ENCODE peak calls at places on chromosome 9, in six cellular contexts. O is neural progenitor cell; E is testis; W is NCI-H510A treated with DMSO at 0.1 percent for 48 hours; L is IMR-90; H is activated CD8-positive, alpha-beta memory T cell treated with anti-CD3 and anti-CD28 coated beads, Interleukin-2, amount 50 U/mL, for 48 hours. J is an unnamed sample.

GRCh38 chr9:755454-756381 is 85.8 kb upstream of the DMRT1 start:
- DNase-seq in O (no peak), E (no peak), W (no peak), L (peak; percentile 92), H (no peak), J (peak; percentile 86)

GRCh38 chr9:130845901-130846381 is 10.9 kb downstream of the ABL1 start:
- DNase-seq in O (peak; percentile 38), E (no peak), W (no peak), L (peak; percentile 93), H (no peak), J (peak; percentile 92)

GRCh38 chr9:121820286-121821005 is 169.0 kb downstream of the DAB2IP start:
- DNase-seq in O (no peak), E (no peak), W (no peak), L (no peak), H (no peak), J (no peak)

GRCh38 chr9:127417130-127418036 is 6.8 kb upstream of the ZNF79 start:
- DNase-seq in O (no peak), E (no peak), W (no peak), L (peak; percentile 78), H (no peak), J (peak; percentile 49)

GRCh38 chr9:91162784-91163440 is 198.8 kb downstream of the AUH start:
- DNase-seq in O (no peak), E (peak; percentile 36), W (peak; percentile 17), L (no peak), H (peak; percentile 88), J (peak; percentile 47)

GRCh38 chr9:114300846-114301797 is 21.8 kb upstream of the ORM1 start:
- DNase-seq in O (no peak), E (peak; percentile 2), W (no peak), L (no peak), H (peak; percentile 30), J (no peak)

GRCh38 chr9:91126761-91127420 is 234.8 kb downstream of the AUH start:
- DNase-seq in O (no peak), E (no peak), W (no peak), L (peak; percentile 95), H (no peak), J (peak; percentile 95)

GRCh38 chr9:33155393-33155792 is 11.7 kb downstream of the B4GALT1 start:
- DNase-seq in O (no peak), E (no peak), W (no peak), L (no peak), H (peak; percentile 33), J (no peak)

GRCh38 chr9:127333326-127334064 is 63.5 kb upstream of the SLC2A8 start:
- DNase-seq in O (no peak), E (peak; percentile 41), W (no peak), L (no peak), H (no peak), J (peak; percentile 33)

GRCh38 chr9:132548971-132549649 is 33.3 kb upstream of the BARHL1 start:
- DNase-seq in O (no peak), E (no peak), W (no peak), L (no peak), H (no peak), J (no peak)

GRCh38 chr9:35789541-35789940 is 1.9 kb upstream of the NPR2 start:
- DNase-seq in O (no peak), E (no peak), W (peak; percentile 8), L (no peak), H (no peak), J (no peak)

GRCh38 chr9:94085062-94085639 is 887 bp downstream of the PTPDC1 start:
- DNase-seq in O (no peak), E (peak; percentile 54), W (peak; percentile 41), L (peak; percentile 68), H (no peak), J (peak; percentile 82)

GRCh38 chr9:130142635-130143034 is 29.6 kb upstream of the NCS1 start:
- DNase-seq in O (peak; percentile 47), E (no peak), W (no peak), L (no peak), H (no peak), J (no peak)

GRCh38 chr9:109258619-109259321 is 62.1 kb downstream of the EPB41L4B start:
- DNase-seq in O (peak; percentile 76), E (peak; percentile 50), W (peak; percentile 78), L (no peak), H (no peak), J (no peak)

GRCh38 chr9:93675336-93676150 is 99.2 kb downstream of the PHF2 start:
- DNase-seq in O (no peak), E (peak; percentile 9), W (no peak), L (no peak), H (peak; percentile 44), J (no peak)

GRCh38 chr9:26669641-26670040 is 223.0 kb downstream of the CAAP1 start:
- DNase-seq in O (peak; percentile 72), E (no peak), W (no peak), L (no peak), H (no peak), J (no peak)

GRCh38 chr9:78167356-78167755 is 68.5 kb upstream of the CEP78 start:
- DNase-seq in O (no peak), E (no peak), W (peak; percentile 91), L (no peak), H (no peak), J (no peak)

GRCh38 chr9:10534863-10535262 is 77.9 kb downstream of the PTPRD start:
- DNase-seq in O (no peak), E (no peak), W (no peak), L (no peak), H (no peak), J (no peak)

GRCh38 chr9:95750725-95751644 is 124.5 kb upstream of the ERCC6L2 start:
- DNase-seq in O (no peak), E (no peak), W (no peak), L (no peak), H (no peak), J (no peak)

GRCh38 chr9:133825555-133826198 is 87.5 kb upstream of the SARDH start:
- DNase-seq in O (no peak), E (no peak), W (no peak), L (peak; percentile 90), H (no peak), J (no peak)

GRCh38 chr9:37995348-37995737 is 73.7 kb downstream of the SHB start:
- DNase-seq in O (no peak), E (no peak), W (no peak), L (no peak), H (no peak), J (no peak)

GRCh38 chr9:125748511-125749099 is 1.4 kb downstream of the PBX3 start:
- DNase-seq in O (peak; percentile 83), E (peak; percentile 36), W (no peak), L (no peak), H (no peak), J (no peak)

GRCh38 chr9:122051401-122052346 is 41.4 kb downstream of the TTLL11 start:
- DNase-seq in O (no peak), E (no peak), W (no peak), L (peak; percentile 68), H (peak; percentile 79), J (peak; percentile 70)

GRCh38 chr9:134531251-134531970 is 110.2 kb upstream of the COL5A1 start:
- DNase-seq in O (no peak), E (no peak), W (no peak), L (no peak), H (no peak), J (no peak)

GRCh38 chr9:84846501-84847323 is 177.2 kb downstream of the NTRK2 start:
- DNase-seq in O (no peak), E (no peak), W (peak; percentile 25), L (no peak), H (no peak), J (peak; percentile 17)

GRCh38 chr9:27125936-27126335 is 16.9 kb downstream of the TEK start:
- DNase-seq in O (no peak), E (no peak), W (no peak), L (peak; percentile 85), H (no peak), J (peak; percentile 57)

GRCh38 chr9:129145841-129146292 is 32.2 kb downstream of the IER5L start:
- DNase-seq in O (peak; percentile 70), E (no peak), W (no peak), L (peak; percentile 94), H (no peak), J (peak; percentile 97)

GRCh38 chr9:113352411-113352810 is 3.1 kb downstream of the BSPRY start:
- DNase-seq in O (no peak), E (no peak), W (no peak), L (no peak), H (no peak), J (no peak)

GRCh38 chr9:113488490-113488889 is 25.0 kb downstream of the RGS3 start:
- DNase-seq in O (no peak), E (no peak), W (no peak), L (peak; percentile 30), H (no peak), J (peak; percentile 46)

GRCh38 chr9:115046199-115046598 is 71.8 kb downstream of the TNC start:
- DNase-seq in O (no peak), E (no peak), W (no peak), L (no peak), H (no peak), J (no peak)

GRCh38 chr9:7103382-7104170 is 345.8 kb downstream of the KDM4C start:
- DNase-seq in O (peak; percentile 18), E (no peak), W (no peak), L (peak; percentile 8), H (no peak), J (peak; percentile 52)

GRCh38 chr9:113523421-113524141 is 60.1 kb downstream of the RGS3 start:
- DNase-seq in O (no peak), E (no peak), W (no peak), L (no peak), H (peak; percentile 86), J (no peak)

GRCh38 chr9:97632406-97632991 is 669 bp downstream of the TSTD2 start:
- DNase-seq in O (peak; percentile 84), E (no peak), W (peak; percentile 92), L (peak; percentile 84), H (peak; percentile 64), J (peak; percentile 82)

GRCh38 chr9:12658531-12659209 is 34.5 kb upstream of the TYRP1 start:
- DNase-seq in O (no peak), E (no peak), W (no peak), L (no peak), H (no peak), J (no peak)

GRCh38 chr9:28234133-28234898 is 661.0 kb upstream of the C9orf72 start:
- DNase-seq in O (no peak), E (no peak), W (no peak), L (no peak), H (no peak), J (no peak)

GRCh38 chr9:4196886-4197285 is 103.0 kb downstream of the GLIS3 start:
- DNase-seq in O (no peak), E (no peak), W (no peak), L (no peak), H (no peak), J (no peak)

GRCh38 chr9:94156549-94157407 is 72.5 kb downstream of the PTPDC1 start:
- DNase-seq in O (no peak), E (peak; percentile 83), W (peak; percentile 80), L (peak; percentile 50), H (no peak), J (peak; percentile 72)

GRCh38 chr9:126516936-126517750 is 96.6 kb upstream of the LMX1B start:
- DNase-seq in O (peak; percentile 88), E (peak; percentile 50), W (peak; percentile 30), L (peak; percentile 84), H (peak; percentile 80), J (peak; percentile 81)

J was measured in fibroblast of lung.